ENCODE peak calls at places on chromosomes 13 and 19, in nine cellular contexts. O is lung, Z is esophagus squamous epithelium, J is heart left ventricle, B is neural progenitor cell, Y is fibroblast of lung, D is transverse colon, T is breast epithelium, W is OCI-LY7. H is an unnamed sample.

GRCh38 chr13:36530861-36531590 is 98.7 kb downstream of the CCNA1 start:
- DNase-seq in O (peak; percentile 22), Z (no peak), J (no peak), B (no peak), Y (no peak), D (no peak), T (no peak), W (no peak), H (no peak)

GRCh38 chr19:15124572-15125231 is 17.5 kb downstream of the SYDE1 start:
- DNase-seq in O (no peak), Z (no peak), J (peak; percentile 91), B (no peak), Y (no peak), D (peak; percentile 76), T (no peak), W (peak; percentile 26), H (no peak)

GRCh38 chr19:31533114-31533513 is 183.9 kb upstream of the TSHZ3 start:
- DNase-seq in O (no peak), Z (no peak), J (no peak), B (no peak), Y (no peak), D (no peak), T (no peak), W (no peak), H (no peak)

GRCh38 chr19:48123907-48124675 is 13.5 kb upstream of the PLA2G4C start:
- DNase-seq in O (no peak), Z (no peak), J (no peak), B (peak; percentile 78), Y (no peak), D (no peak), T (no peak), W (no peak), H (no peak)

GRCh38 chr13:76223565-76223964 is 587.4 kb downstream of the LMO7 start:
- DNase-seq in O (no peak), Z (no peak), J (no peak), B (peak; percentile 21), Y (no peak), D (no peak), T (no peak), W (no peak), H (no peak)

GRCh38 chr13:94967183-94968039 is 255.1 kb upstream of the SOX21 start:
- DNase-seq in O (no peak), Z (no peak), J (peak; percentile 54), B (peak; percentile 85), Y (peak; percentile 17), D (no peak), T (no peak), W (no peak), H (no peak)

GRCh38 chr13:20960663-20961309 is 58.2 kb upstream of the XPO4 start:
- DNase-seq in O (no peak), Z (no peak), J (no peak), B (no peak), Y (no peak), D (peak; percentile 30), T (no peak), W (no peak), H (no peak)

GRCh38 chr19:53086949-53087348 is 16.3 kb downstream of the ZNF160 start:
- DNase-seq in O (no peak), Z (no peak), J (peak; percentile 69), B (no peak), Y (no peak), D (no peak), T (no peak), W (no peak), H (no peak)

GRCh38 chr19:12731337-12731736 is 3.1 kb downstream of the TRIR start:
- DNase-seq in O (no peak), Z (no peak), J (no peak), B (no peak), Y (no peak), D (no peak), T (no peak), W (no peak), H (no peak)

GRCh38 chr19:3383121-3383722 is 16.8 kb downstream of the NFIC start:
- DNase-seq in O (no peak), Z (no peak), J (no peak), B (no peak), Y (no peak), D (no peak), T (no peak), W (no peak), H (no peak)

GRCh38 chr19:8815780-8816179 is 16.3 kb downstream of the ZNF558 start:
- DNase-seq in O (no peak), Z (no peak), J (no peak), B (no peak), Y (no peak), D (no peak), T (no peak), W (no peak), H (no peak)
- H3K36me3 ChIP-seq in O (peaks cover 41% of the 10 kb centered on the region), Z (peaks cover 100% of the 10 kb centered on the region), J (peaks cover 100% of the 10 kb centered on the region), B (peaks cover 75% of the 10 kb centered on the region), Y (peaks cover 6% of the 10 kb centered on the region), D (peaks cover 14% of the 10 kb centered on the region), T (peaks cover 81% of the 10 kb centered on the region), W (peaks cover 52% of the 10 kb centered on the region), H (peaks cover 64% of the 10 kb centered on the region)

GRCh38 chr19:38704488-38705026 is 39.7 kb downstream of the CAPN12 start:
- DNase-seq in O (no peak), Z (no peak), J (no peak), B (no peak), Y (no peak), D (no peak), T (no peak), W (no peak), H (no peak)

GRCh38 chr19:38701455-38702063 is 42.7 kb downstream of the CAPN12 start:
- DNase-seq in O (no peak), Z (no peak), J (no peak), B (no peak), Y (peak; percentile 85), D (peak; percentile 61), T (no peak), W (no peak), H (no peak)

GRCh38 chr19:38705197-38706019 is 38.9 kb downstream of the CAPN12 start:
- DNase-seq in O (no peak), Z (no peak), J (no peak), B (no peak), Y (no peak), D (no peak), T (no peak), W (no peak), H (no peak)

GRCh38 chr19:38702278-38702677 is 42.0 kb downstream of the CAPN12 start:
- DNase-seq in O (no peak), Z (no peak), J (no peak), B (no peak), Y (no peak), D (no peak), T (no peak), W (no peak), H (no peak)

GRCh38 chr19:38703509-38703908 is 40.8 kb downstream of the CAPN12 start:
- DNase-seq in O (no peak), Z (no peak), J (no peak), B (no peak), Y (no peak), D (no peak), T (no peak), W (no peak), H (no peak)
- H3K36me3 ChIP-seq in O (peaks cover 73% of the 10 kb centered on the region), Z (peaks cover 90% of the 10 kb centered on the region), J (peaks cover 75% of the 10 kb centered on the region), B (no peaks in the 10 kb centered on the region), Y (peaks cover 64% of the 10 kb centered on the region), D (no peaks in the 10 kb centered on the region), T (no peaks in the 10 kb centered on the region), W (peaks cover 40% of the 10 kb centered on the region), H (peaks cover 77% of the 10 kb centered on the region)

GRCh38 chr19:7983286-7983950 is 22.0 kb downstream of the ELAVL1 start:
- DNase-seq in O (no peak), Z (no peak), J (no peak), B (no peak), Y (no peak), D (no peak), T (no peak), W (no peak), H (no peak)
- H3K36me3 ChIP-seq in O (peaks cover 52% of the 10 kb centered on the region), Z (peaks cover 100% of the 10 kb centered on the region), J (peaks cover 50% of the 10 kb centered on the region), B (no peaks in the 10 kb centered on the region), Y (peaks cover 25% of the 10 kb centered on the region), D (no peaks in the 10 kb centered on the region), T (peaks cover 6% of the 10 kb centered on the region), W (peaks cover 94% of the 10 kb centered on the region), H (peaks cover 67% of the 10 kb centered on the region)

GRCh38 chr19:46606019-46606418 is 4.9 kb downstream of the CALM3 start:
- DNase-seq in O (no peak), Z (no peak), J (no peak), B (no peak), Y (no peak), D (peak; percentile 2), T (peak; percentile 46), W (no peak), H (peak; percentile 28)
- H3K36me3 ChIP-seq in O (peaks cover 46% of the 10 kb centered on the region), Z (peaks cover 63% of the 10 kb centered on the region), J (peaks cover 47% of the 10 kb centered on the region), B (no peaks in the 10 kb centered on the region), Y (peaks cover 41% of the 10 kb centered on the region), D (no peaks in the 10 kb centered on the region), T (no peaks in the 10 kb centered on the region), W (peaks cover 59% of the 10 kb centered on the region), H (peaks cover 49% of the 10 kb centered on the region)

H was measured in CD4-positive, alpha-beta memory T cell.